ENCODE peak calls at places on chromosomes 2 and 18, in four cellular contexts. One of them, this sample, is unnamed.

GRCh38 chr2:27960237-27960912 is 69.8 kb downstream of the BABAM2 start:
- DNase-seq in Panc1: no peak
- DNase-seq in effector memory CD4-positive, alpha-beta T cell: no peak
- DNase-seq in pancreas: no peak
- DNase-seq in this sample: peak; percentile 26

GRCh38 chr2:131756141-131756907 is 228.6 kb downstream of the CCDC74A start:
- DNase-seq in Panc1: no peak
- DNase-seq in effector memory CD4-positive, alpha-beta T cell: no peak
- DNase-seq in pancreas: no peak
- DNase-seq in this sample: no peak

GRCh38 chr2:2557448-2557847 is 226.4 kb upstream of the MYT1L start:
- DNase-seq in Panc1: no peak
- DNase-seq in pancreas: no peak
- DNase-seq in effector memory CD4-positive, alpha-beta T cell: no peak
- DNase-seq in this sample: peak; percentile 42

GRCh38 chr2:7703523-7704144 is 786.4 kb downstream of the RNF144A start:
- DNase-seq in effector memory CD4-positive, alpha-beta T cell: no peak
- DNase-seq in Panc1: no peak
- DNase-seq in pancreas: no peak
- DNase-seq in this sample: no peak

GRCh38 chr2:88813612-88814011 is 122.1 kb downstream of the RPIA start:
- DNase-seq in Panc1: no peak
- DNase-seq in effector memory CD4-positive, alpha-beta T cell: no peak
- DNase-seq in pancreas: no peak
- DNase-seq in this sample: no peak

GRCh38 chr2:32632089-32632488 is 4.2 kb downstream of the TTC27 start:
- DNase-seq in Panc1: no peak
- DNase-seq in pancreas: no peak
- DNase-seq in effector memory CD4-positive, alpha-beta T cell: no peak
- DNase-seq in this sample: no peak

GRCh38 chr18:41881285-41881684 is 73.7 kb upstream of the PIK3C3 start:
- DNase-seq in effector memory CD4-positive, alpha-beta T cell: no peak
- DNase-seq in Panc1: no peak
- DNase-seq in pancreas: no peak
- DNase-seq in this sample: no peak

GRCh38 chr2:96636772-96637171 is 1.3 kb downstream of the KANSL3 start:
- DNase-seq in effector memory CD4-positive, alpha-beta T cell: no peak
- DNase-seq in Panc1: no peak
- DNase-seq in pancreas: no peak
- DNase-seq in this sample: no peak

GRCh38 chr2:63872571-63873328 is 31.1 kb downstream of the UGP2 start:
- DNase-seq in Panc1: no peak
- DNase-seq in pancreas: no peak
- DNase-seq in effector memory CD4-positive, alpha-beta T cell: no peak
- DNase-seq in this sample: no peak

GRCh38 chr2:15596350-15596749 is 4.7 kb downstream of the DDX1 start:
- DNase-seq in Panc1: no peak
- DNase-seq in pancreas: no peak
- DNase-seq in effector memory CD4-positive, alpha-beta T cell: no peak
- DNase-seq in this sample: no peak

GRCh38 chr2:32427672-32428622 is 71.1 kb downstream of the BIRC6 start:
- DNase-seq in effector memory CD4-positive, alpha-beta T cell: no peak
- DNase-seq in pancreas: no peak
- DNase-seq in Panc1: no peak
- DNase-seq in this sample: no peak

GRCh38 chr2:62423235-62423634 is 82.8 kb downstream of the TMEM17 start:
- DNase-seq in pancreas: no peak
- DNase-seq in Panc1: no peak
- DNase-seq in effector memory CD4-positive, alpha-beta T cell: no peak
- DNase-seq in this sample: no peak

GRCh38 chr18:50973367-50974126 is 5.7 kb downstream of the ELAC1 start:
- DNase-seq in effector memory CD4-positive, alpha-beta T cell: no peak
- DNase-seq in pancreas: no peak
- DNase-seq in Panc1: no peak
- DNase-seq in this sample: no peak

GRCh38 chr2:170848587-170848986 is 31.9 kb downstream of the GAD1 start:
- DNase-seq in effector memory CD4-positive, alpha-beta T cell: no peak
- DNase-seq in pancreas: no peak
- DNase-seq in Panc1: no peak
- DNase-seq in this sample: no peak

GRCh38 chr2:162401871-162402270 is 57.9 kb downstream of the GCA start:
- DNase-seq in pancreas: no peak
- DNase-seq in Panc1: no peak
- DNase-seq in effector memory CD4-positive, alpha-beta T cell: no peak
- DNase-seq in this sample: no peak

GRCh38 chr2:236336575-236337464 is 72.6 kb upstream of the ASB18 start:
- DNase-seq in effector memory CD4-positive, alpha-beta T cell: no peak
- DNase-seq in pancreas: no peak
- DNase-seq in Panc1: no peak
- DNase-seq in this sample: no peak

GRCh38 chr2:143611336-143611735 is 482.1 kb downstream of the ARHGAP15 start:
- DNase-seq in pancreas: no peak
- DNase-seq in effector memory CD4-positive, alpha-beta T cell: no peak
- DNase-seq in Panc1: no peak
- DNase-seq in this sample: no peak

GRCh38 chr18:10193446-10193845 is 261.0 kb upstream of the APCDD1 start:
- DNase-seq in pancreas: no peak
- DNase-seq in Panc1: no peak
- DNase-seq in effector memory CD4-positive, alpha-beta T cell: no peak
- DNase-seq in this sample: no peak

GRCh38 chr2:100988630-100989417 is 13.3 kb upstream of the RPL31 start:
- DNase-seq in effector memory CD4-positive, alpha-beta T cell: no peak
- DNase-seq in Panc1: no peak
- DNase-seq in pancreas: no peak
- DNase-seq in this sample: no peak

GRCh38 chr2:121818546-121818945 is 63.1 kb downstream of the TSN start:
- DNase-seq in pancreas: no peak
- DNase-seq in effector memory CD4-positive, alpha-beta T cell: no peak
- DNase-seq in Panc1: no peak
- DNase-seq in this sample: no peak

GRCh38 chr2:224650815-224651439 is 65.2 kb downstream of the CCDC195 start:
- DNase-seq in effector memory CD4-positive, alpha-beta T cell: no peak
- DNase-seq in pancreas: no peak
- DNase-seq in Panc1: peak; percentile 38
- DNase-seq in this sample: peak; percentile 57

GRCh38 chr18:49898421-49898820 is 85.1 kb upstream of the ACAA2 start:
- DNase-seq in effector memory CD4-positive, alpha-beta T cell: peak; percentile 38
- DNase-seq in pancreas: peak; percentile 12
- DNase-seq in Panc1: no peak
- DNase-seq in this sample: peak; percentile 63

GRCh38 chr2:6642011-6642410 is 223.7 kb downstream of the CMPK2 start:
- DNase-seq in pancreas: no peak
- DNase-seq in Panc1: no peak
- DNase-seq in effector memory CD4-positive, alpha-beta T cell: no peak
- DNase-seq in this sample: no peak

GRCh38 chr2:227504700-227505099 is 32.7 kb downstream of the AGFG1 start:
- DNase-seq in Panc1: no peak
- DNase-seq in pancreas: no peak
- DNase-seq in effector memory CD4-positive, alpha-beta T cell: no peak
- DNase-seq in this sample: no peak

GRCh38 chr2:149645391-149645790 is 57.8 kb upstream of the MMADHC start:
- DNase-seq in effector memory CD4-positive, alpha-beta T cell: no peak
- DNase-seq in Panc1: no peak
- DNase-seq in pancreas: no peak
- DNase-seq in this sample: no peak

GRCh38 chr2:240160291-240161086 is 20.0 kb upstream of the OTOS start:
- DNase-seq in Panc1: no peak
- DNase-seq in pancreas: no peak
- DNase-seq in effector memory CD4-positive, alpha-beta T cell: no peak
- DNase-seq in this sample: no peak

GRCh38 chr18:48455555-48456478 is 46.6 kb upstream of the ZBTB7C start:
- DNase-seq in Panc1: no peak
- DNase-seq in pancreas: no peak
- DNase-seq in effector memory CD4-positive, alpha-beta T cell: peak; percentile 28
- DNase-seq in this sample: peak; percentile 53

GRCh38 chr2:237432484-237433092 is 18.6 kb upstream of the COL6A3 start:
- DNase-seq in Panc1: no peak
- DNase-seq in pancreas: no peak
- DNase-seq in effector memory CD4-positive, alpha-beta T cell: peak; percentile 36
- DNase-seq in this sample: peak; percentile 17

GRCh38 chr18:13235981-13236380 is 17.4 kb downstream of the LDLRAD4 start:
- DNase-seq in effector memory CD4-positive, alpha-beta T cell: no peak
- DNase-seq in Panc1: no peak
- DNase-seq in pancreas: no peak
- DNase-seq in this sample: no peak

GRCh38 chr2:105378921-105379383 is 19.9 kb downstream of the FHL2 start:
- DNase-seq in effector memory CD4-positive, alpha-beta T cell: no peak
- DNase-seq in pancreas: no peak
- DNase-seq in Panc1: no peak
- DNase-seq in this sample: no peak
- H3K4me1 ChIP-seq in effector memory CD4-positive, alpha-beta T cell: no peaks in the 10 kb centered on the region
- H3K4me1 ChIP-seq in pancreas: no peaks in the 10 kb centered on the region
- H3K4me1 ChIP-seq in Panc1: peaks cover 100% of the 10 kb centered on the region
- H3K4me1 ChIP-seq in this sample: peaks cover 5% of the 10 kb centered on the region

GRCh38 chr2:218395456-218395825 is 4.2 kb upstream of the CTDSP1 start:
- DNase-seq in pancreas: no peak
- DNase-seq in effector memory CD4-positive, alpha-beta T cell: no peak
- DNase-seq in Panc1: no peak
- DNase-seq in this sample: no peak
- H3K4me1 ChIP-seq in pancreas: peaks cover 4% of the 10 kb centered on the region
- H3K4me1 ChIP-seq in effector memory CD4-positive, alpha-beta T cell: peaks cover 32% of the 10 kb centered on the region
- H3K4me1 ChIP-seq in Panc1: peaks cover 24% of the 10 kb centered on the region
- H3K4me1 ChIP-seq in this sample: peaks cover 31% of the 10 kb centered on the region

DNA sequence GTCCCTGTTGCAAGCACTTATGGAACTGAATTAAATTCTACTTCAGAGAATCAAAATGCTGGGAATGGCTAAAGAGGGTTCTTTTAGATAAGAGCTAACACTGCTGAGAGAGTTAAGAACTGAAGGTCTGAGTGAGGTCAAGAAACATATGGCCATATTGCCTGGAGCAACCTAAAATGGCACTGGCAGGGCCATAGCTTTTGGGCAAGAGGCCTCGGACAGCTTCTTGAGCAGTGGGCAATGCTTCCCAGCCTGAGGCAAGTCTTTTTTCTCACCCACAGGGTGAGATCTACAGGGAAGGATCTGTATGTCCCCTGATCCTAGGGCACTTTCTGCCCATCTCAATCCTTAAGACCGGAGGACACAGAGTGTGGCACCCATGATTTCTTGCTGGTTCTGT is 244.6 kb upstream of the NT5C1B start:
- DNase-seq in pancreas: no peak
- DNase-seq in Panc1: no peak
- DNase-seq in effector memory CD4-positive, alpha-beta T cell: no peak
- DNase-seq in this sample: no peak
- H3K4me1 ChIP-seq in pancreas: peaks cover 10% of the 10 kb centered on the region
- H3K4me1 ChIP-seq in Panc1: no peaks in the 10 kb centered on the region
- H3K4me1 ChIP-seq in effector memory CD4-positive, alpha-beta T cell: no peaks in the 10 kb centered on the region
- H3K4me1 ChIP-seq in this sample: no peaks in the 10 kb centered on the region

GRCh38 chr2:111032721-111033532 is 87.8 kb upstream of the BCL2L11 start:
- DNase-seq in pancreas: no peak
- DNase-seq in Panc1: no peak
- DNase-seq in effector memory CD4-positive, alpha-beta T cell: no peak
- DNase-seq in this sample: no peak
- H3K4me1 ChIP-seq in pancreas: no peaks in the 10 kb centered on the region
- H3K4me1 ChIP-seq in Panc1: peaks cover 2% of the 10 kb centered on the region
- H3K4me1 ChIP-seq in effector memory CD4-positive, alpha-beta T cell: no peaks in the 10 kb centered on the region
- H3K4me1 ChIP-seq in this sample: no peaks in the 10 kb centered on the region

GRCh38 chr2:200976710-200977109 is 13.2 kb upstream of the ORC2 start:
- DNase-seq in effector memory CD4-positive, alpha-beta T cell: no peak
- DNase-seq in pancreas: no peak
- DNase-seq in Panc1: no peak
- DNase-seq in this sample: no peak
- H3K4me1 ChIP-seq in effector memory CD4-positive, alpha-beta T cell: no peaks in the 10 kb centered on the region
- H3K4me1 ChIP-seq in pancreas: no peaks in the 10 kb centered on the region
- H3K4me1 ChIP-seq in Panc1: peaks cover 2% of the 10 kb centered on the region
- H3K4me1 ChIP-seq in this sample: no peaks in the 10 kb centered on the region

GRCh38 chr2:45691600-45691999 is 40.1 kb downstream of the PRKCE start:
- DNase-seq in Panc1: no peak
- DNase-seq in effector memory CD4-positive, alpha-beta T cell: no peak
- DNase-seq in pancreas: peak; percentile 32
- DNase-seq in this sample: no peak

GRCh38 chr2:45690223-45690622 is 38.7 kb downstream of the PRKCE start:
- DNase-seq in Panc1: no peak
- DNase-seq in pancreas: no peak
- DNase-seq in effector memory CD4-positive, alpha-beta T cell: no peak
- DNase-seq in this sample: no peak

GRCh38 chr2:45685299-45685698 is 33.8 kb downstream of the PRKCE start:
- DNase-seq in Panc1: no peak
- DNase-seq in pancreas: no peak
- DNase-seq in effector memory CD4-positive, alpha-beta T cell: no peak
- DNase-seq in this sample: no peak

GRCh38 chr2:45691152-45691551 is 39.7 kb downstream of the PRKCE start:
- DNase-seq in Panc1: no peak
- DNase-seq in pancreas: no peak
- DNase-seq in effector memory CD4-positive, alpha-beta T cell: no peak
- DNase-seq in this sample: no peak

DNA sequence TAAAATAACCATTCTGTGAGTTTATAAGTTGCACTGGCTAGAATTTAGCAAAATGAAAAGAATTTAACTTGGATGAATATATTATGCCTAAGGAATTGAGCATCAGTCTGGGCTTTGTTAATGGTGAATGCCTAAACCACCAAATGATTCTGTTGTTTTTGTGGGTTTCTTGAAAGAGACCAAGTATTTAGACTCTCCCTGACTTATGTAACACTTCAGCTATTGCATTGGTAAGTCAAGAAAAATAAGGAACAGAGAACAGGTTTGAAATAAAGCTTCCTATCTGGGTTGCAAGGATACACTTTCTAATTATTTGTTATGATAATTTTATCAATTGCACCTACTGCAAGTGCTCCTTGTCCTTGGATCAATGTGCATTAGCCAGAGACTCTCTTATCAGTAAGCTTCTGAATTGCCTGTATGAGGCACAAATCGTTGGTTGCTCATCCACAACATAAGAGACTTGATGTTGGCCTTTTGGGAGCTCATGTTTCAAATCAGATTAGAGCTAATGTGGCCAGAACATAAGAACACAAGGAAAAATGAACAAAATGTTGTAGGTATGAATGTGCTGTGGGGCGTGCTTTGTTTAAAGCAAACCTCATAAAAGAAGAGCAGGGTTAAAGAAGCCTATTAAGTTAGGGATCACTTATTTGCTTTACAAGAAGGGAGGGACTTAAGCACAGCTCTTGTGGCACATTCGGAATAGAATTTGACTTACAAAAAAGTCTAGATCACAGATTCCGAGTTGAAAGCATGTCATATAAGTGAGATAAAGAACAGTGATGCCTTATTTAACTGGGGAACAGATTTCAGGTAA is 37.2 kb downstream of the PRKCE start:
- DNase-seq in Panc1: no peak
- DNase-seq in pancreas: no peak
- DNase-seq in effector memory CD4-positive, alpha-beta T cell: no peak
- DNase-seq in this sample: no peak
- H3K4me1 ChIP-seq in Panc1: no peaks in the 10 kb centered on the region
- H3K4me1 ChIP-seq in pancreas: peaks cover 16% of the 10 kb centered on the region
- H3K4me1 ChIP-seq in effector memory CD4-positive, alpha-beta T cell: no peaks in the 10 kb centered on the region
- H3K4me1 ChIP-seq in this sample: no peaks in the 10 kb centered on the region

GRCh38 chr2:43225093-43225787 is 1.2 kb downstream of the ZFP36L2 start:
- DNase-seq in pancreas: peak; percentile 54
- DNase-seq in Panc1: no peak
- DNase-seq in effector memory CD4-positive, alpha-beta T cell: peak; percentile 56
- DNase-seq in this sample: peak; percentile 78
- H3K4me1 ChIP-seq in pancreas: peaks cover 21% of the 10 kb centered on the region
- H3K4me1 ChIP-seq in Panc1: peaks cover 41% of the 10 kb centered on the region
- H3K4me1 ChIP-seq in effector memory CD4-positive, alpha-beta T cell: peaks cover 27% of the 10 kb centered on the region
- H3K4me1 ChIP-seq in this sample: peaks cover 22% of the 10 kb centered on the region

GRCh38 chr18:35063875-35064274 is 22.7 kb downstream of the MAPRE2 start:
- DNase-seq in Panc1: no peak
- DNase-seq in pancreas: no peak
- DNase-seq in effector memory CD4-positive, alpha-beta T cell: no peak
- DNase-seq in this sample: no peak
- H3K4me1 ChIP-seq in Panc1: no peaks in the 10 kb centered on the region
- H3K4me1 ChIP-seq in pancreas: peaks cover 8% of the 10 kb centered on the region
- H3K4me1 ChIP-seq in effector memory CD4-positive, alpha-beta T cell: no peaks in the 10 kb centered on the region
- H3K4me1 ChIP-seq in this sample: no peaks in the 10 kb centered on the region